ENCODE peak calls at places on chromosomes 16 and 17, in six cellular contexts. One of them, this sample, is unnamed.

GRCh38 chr17:27283057-27283456 is 10.9 kb upstream of the WSB1 start:
- DNase-seq in H9: no peak
- DNase-seq in body of pancreas: no peak
- DNase-seq in heart left ventricle: no peak
- DNase-seq in tibial nerve: no peak
- DNase-seq in adrenal gland: no peak
- DNase-seq in this sample: no peak

GRCh38 chr16:85699628-85700027 is 10.9 kb upstream of the GINS2 start:
- DNase-seq in adrenal gland: peak; percentile 76
- DNase-seq in body of pancreas: peak; percentile 31
- DNase-seq in heart left ventricle: no peak
- DNase-seq in H9: no peak
- DNase-seq in tibial nerve: no peak
- DNase-seq in this sample: no peak

GRCh38 chr16:58563235-58563634 is 47.9 kb downstream of the SETD6 start:
- DNase-seq in tibial nerve: no peak
- DNase-seq in H9: no peak
- DNase-seq in body of pancreas: no peak
- DNase-seq in adrenal gland: no peak
- DNase-seq in heart left ventricle: no peak
- DNase-seq in this sample: no peak

GRCh38 chr17:11140028-11140427 is 101.0 kb upstream of the SHISA6 start:
- DNase-seq in heart left ventricle: peak; percentile 22
- DNase-seq in body of pancreas: peak; percentile 9
- DNase-seq in H9: no peak
- DNase-seq in adrenal gland: no peak
- DNase-seq in tibial nerve: peak; percentile 9
- DNase-seq in this sample: no peak

GRCh38 chr16:51175081-51175480 is 24.0 kb upstream of the SALL1 start:
- DNase-seq in heart left ventricle: no peak
- DNase-seq in H9: no peak
- DNase-seq in adrenal gland: no peak
- DNase-seq in tibial nerve: no peak
- DNase-seq in body of pancreas: no peak
- DNase-seq in this sample: no peak

GRCh38 chr17:61833536-61834203 is 29.7 kb downstream of the BRIP1 start:
- DNase-seq in adrenal gland: no peak
- DNase-seq in H9: no peak
- DNase-seq in tibial nerve: no peak
- DNase-seq in heart left ventricle: no peak
- DNase-seq in body of pancreas: no peak
- DNase-seq in this sample: no peak

GRCh38 chr17:59001158-59001814 is 105.4 kb downstream of the TRIM37 start:
- DNase-seq in tibial nerve: peak; percentile 34
- DNase-seq in heart left ventricle: peak; percentile 37
- DNase-seq in H9: peak; percentile 41
- DNase-seq in adrenal gland: peak; percentile 90
- DNase-seq in body of pancreas: peak; percentile 39
- DNase-seq in this sample: no peak

GRCh38 chr17:43710101-43710500 is 48.4 kb upstream of the MEOX1 start:
- DNase-seq in tibial nerve: no peak
- DNase-seq in adrenal gland: no peak
- DNase-seq in heart left ventricle: no peak
- DNase-seq in H9: no peak
- DNase-seq in body of pancreas: no peak
- DNase-seq in this sample: no peak

GRCh38 chr17:81127526-81128177 is 37.7 kb upstream of the PVALEF start:
- DNase-seq in adrenal gland: no peak
- DNase-seq in heart left ventricle: no peak
- DNase-seq in tibial nerve: no peak
- DNase-seq in H9: no peak
- DNase-seq in body of pancreas: no peak
- DNase-seq in this sample: peak; percentile 54

GRCh38 chr17:7561028-7561575 is 617 bp upstream of the SENP3 start:
- DNase-seq in heart left ventricle: peak; percentile 92
- DNase-seq in H9: peak; percentile 96
- DNase-seq in adrenal gland: peak; percentile 97
- DNase-seq in tibial nerve: peak; percentile 87
- DNase-seq in body of pancreas: peak; percentile 97
- DNase-seq in this sample: peak; percentile 96

GRCh38 chr17:38703742-38704644 is 1.1 kb upstream of the MLLT6 start:
- DNase-seq in heart left ventricle: peak; percentile 85
- DNase-seq in tibial nerve: peak; percentile 70
- DNase-seq in adrenal gland: peak; percentile 93
- DNase-seq in H9: peak; percentile 100
- DNase-seq in body of pancreas: peak; percentile 94
- DNase-seq in this sample: peak; percentile 91

GRCh38 chr16:67396159-67396774 is 3.0 kb upstream of the TPPP3 start:
- DNase-seq in adrenal gland: peak; percentile 91
- DNase-seq in heart left ventricle: peak; percentile 89
- DNase-seq in tibial nerve: peak; percentile 58
- DNase-seq in body of pancreas: peak; percentile 92
- DNase-seq in H9: peak; percentile 95
- DNase-seq in this sample: peak; percentile 81

GRCh38 chr16:76579277-76579676 is 302.1 kb downstream of the CNTNAP4 start:
- DNase-seq in adrenal gland: no peak
- DNase-seq in H9: no peak
- DNase-seq in heart left ventricle: no peak
- DNase-seq in tibial nerve: no peak
- DNase-seq in body of pancreas: no peak
- DNase-seq in this sample: no peak

GRCh38 chr16:14628806-14629611 is 1.1 kb downstream of the PARN start:
- DNase-seq in body of pancreas: no peak
- DNase-seq in tibial nerve: no peak
- DNase-seq in heart left ventricle: no peak
- DNase-seq in H9: no peak
- DNase-seq in adrenal gland: no peak
- DNase-seq in this sample: no peak

GRCh38 chr16:85173077-85173980 is 61.1 kb upstream of the CIBAR2 start:
- DNase-seq in H9: no peak
- DNase-seq in heart left ventricle: no peak
- DNase-seq in adrenal gland: peak; percentile 94
- DNase-seq in tibial nerve: no peak
- DNase-seq in body of pancreas: no peak
- DNase-seq in this sample: peak; percentile 44

GRCh38 chr16:8110572-8111514 is 479.5 kb downstream of the TMEM114 start:
- DNase-seq in H9: no peak
- DNase-seq in heart left ventricle: no peak
- DNase-seq in body of pancreas: no peak
- DNase-seq in tibial nerve: no peak
- DNase-seq in adrenal gland: no peak
- DNase-seq in this sample: no peak

GRCh38 chr17:37358098-37358829 is 17.5 kb upstream of the C17orf78 start:
- DNase-seq in heart left ventricle: peak; percentile 43
- DNase-seq in H9: peak; percentile 93
- DNase-seq in body of pancreas: peak; percentile 69
- DNase-seq in tibial nerve: peak; percentile 16
- DNase-seq in adrenal gland: peak; percentile 82
- DNase-seq in this sample: peak; percentile 41

GRCh38 chr16:55377840-55378239 is 53.8 kb downstream of the IRX6 start:
- DNase-seq in H9: no peak
- DNase-seq in body of pancreas: no peak
- DNase-seq in heart left ventricle: no peak
- DNase-seq in adrenal gland: no peak
- DNase-seq in tibial nerve: no peak
- DNase-seq in this sample: no peak

DNA sequence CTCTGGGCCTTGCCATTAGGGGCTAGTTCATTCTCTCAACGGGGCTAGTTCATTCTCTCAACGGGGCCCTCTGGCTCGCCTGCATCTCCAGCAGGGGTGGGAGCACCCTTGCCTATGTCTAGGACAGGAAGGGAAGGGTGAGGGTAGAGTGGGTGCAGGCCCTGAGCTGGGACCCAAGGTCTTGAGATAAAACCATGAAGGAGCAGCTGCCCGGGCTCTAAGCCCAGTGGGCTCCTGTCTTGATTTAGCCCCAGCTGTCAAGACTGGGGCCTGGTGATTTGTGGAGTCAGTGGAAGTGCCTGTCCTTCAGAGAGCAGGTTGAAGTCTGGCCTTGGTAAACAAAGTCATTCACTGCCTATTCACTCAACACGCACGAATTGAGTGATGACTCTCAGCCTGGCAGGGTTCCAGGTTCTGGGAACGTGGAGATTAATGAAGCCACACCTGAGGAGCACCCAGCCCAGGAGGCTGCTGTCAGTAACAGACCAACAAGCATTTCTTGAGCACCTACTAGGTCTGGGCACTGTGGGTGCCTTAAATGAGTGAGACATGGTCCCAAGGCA is 35.4 kb downstream of the WNT3 start:
- DNase-seq in body of pancreas: peak; percentile 64
- DNase-seq in H9: no peak
- DNase-seq in tibial nerve: no peak
- DNase-seq in adrenal gland: no peak
- DNase-seq in heart left ventricle: no peak
- DNase-seq in this sample: no peak
- TF ChIP-seq CTCF in body of pancreas: no peak
- TF ChIP-seq CTCF in H9: no peak
- TF ChIP-seq CTCF in tibial nerve: no peak
- TF ChIP-seq CTCF in adrenal gland: no peak
- TF ChIP-seq CTCF in heart left ventricle: no peak
- TF ChIP-seq CTCF in this sample: no peak

DNA sequence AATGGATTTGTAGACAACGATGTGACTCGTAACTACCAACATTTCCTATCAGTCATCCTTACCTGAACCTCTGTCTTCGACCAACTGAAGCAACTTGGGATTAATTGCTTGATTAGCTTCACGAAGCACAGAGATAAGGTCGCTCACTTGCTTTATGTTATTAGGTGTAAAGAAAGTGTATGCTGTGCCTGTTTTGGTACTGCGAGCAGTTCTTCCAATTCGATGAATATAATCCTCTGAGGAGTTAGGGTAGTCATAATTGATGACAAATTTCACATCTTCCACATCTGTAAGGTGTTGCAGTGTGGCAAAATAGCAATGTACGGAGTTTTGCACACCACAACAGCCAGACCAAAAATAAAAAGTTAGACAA is 3.6 kb upstream of the POLG2 start:
- DNase-seq in H9: no peak
- DNase-seq in heart left ventricle: no peak
- DNase-seq in tibial nerve: no peak
- DNase-seq in adrenal gland: no peak
- DNase-seq in body of pancreas: no peak
- DNase-seq in this sample: no peak
- H3K4me1 ChIP-seq in H9: no peaks in the 10 kb centered on the region
- H3K4me1 ChIP-seq in heart left ventricle: peaks cover 85% of the 10 kb centered on the region
- H3K4me1 ChIP-seq in tibial nerve: peaks cover 34% of the 10 kb centered on the region
- H3K4me1 ChIP-seq in adrenal gland: peaks cover 83% of the 10 kb centered on the region
- H3K4me1 ChIP-seq in body of pancreas: peaks cover 70% of the 10 kb centered on the region
- H3K4me1 ChIP-seq in this sample: peaks cover 47% of the 10 kb centered on the region

GRCh38 chr16:57486858-57487834 is 853 bp upstream of the DOK4 start:
- DNase-seq in body of pancreas: no peak
- DNase-seq in tibial nerve: no peak
- DNase-seq in adrenal gland: no peak
- DNase-seq in H9: no peak
- DNase-seq in heart left ventricle: no peak
- DNase-seq in this sample: no peak

GRCh38 chr16:57485916-57486857 is at the start of gene DOK4:
- DNase-seq in body of pancreas: peak; percentile 89
- DNase-seq in adrenal gland: peak; percentile 87
- DNase-seq in tibial nerve: peak; percentile 67
- DNase-seq in H9: peak; percentile 72
- DNase-seq in heart left ventricle: peak; percentile 87
- DNase-seq in this sample: peak; percentile 89

GRCh38 chr16:57483725-57484514 is 2.4 kb downstream of the DOK4 start:
- DNase-seq in body of pancreas: peak; percentile 32
- DNase-seq in adrenal gland: peak; percentile 82
- DNase-seq in heart left ventricle: no peak
- DNase-seq in tibial nerve: no peak
- DNase-seq in H9: no peak
- DNase-seq in this sample: peak; percentile 41

GRCh38 chr16:57484515-57485005 is 1.7 kb downstream of the DOK4 start:
- DNase-seq in adrenal gland: no peak
- DNase-seq in H9: no peak
- DNase-seq in heart left ventricle: no peak
- DNase-seq in tibial nerve: no peak
- DNase-seq in body of pancreas: no peak
- DNase-seq in this sample: no peak

DNA sequence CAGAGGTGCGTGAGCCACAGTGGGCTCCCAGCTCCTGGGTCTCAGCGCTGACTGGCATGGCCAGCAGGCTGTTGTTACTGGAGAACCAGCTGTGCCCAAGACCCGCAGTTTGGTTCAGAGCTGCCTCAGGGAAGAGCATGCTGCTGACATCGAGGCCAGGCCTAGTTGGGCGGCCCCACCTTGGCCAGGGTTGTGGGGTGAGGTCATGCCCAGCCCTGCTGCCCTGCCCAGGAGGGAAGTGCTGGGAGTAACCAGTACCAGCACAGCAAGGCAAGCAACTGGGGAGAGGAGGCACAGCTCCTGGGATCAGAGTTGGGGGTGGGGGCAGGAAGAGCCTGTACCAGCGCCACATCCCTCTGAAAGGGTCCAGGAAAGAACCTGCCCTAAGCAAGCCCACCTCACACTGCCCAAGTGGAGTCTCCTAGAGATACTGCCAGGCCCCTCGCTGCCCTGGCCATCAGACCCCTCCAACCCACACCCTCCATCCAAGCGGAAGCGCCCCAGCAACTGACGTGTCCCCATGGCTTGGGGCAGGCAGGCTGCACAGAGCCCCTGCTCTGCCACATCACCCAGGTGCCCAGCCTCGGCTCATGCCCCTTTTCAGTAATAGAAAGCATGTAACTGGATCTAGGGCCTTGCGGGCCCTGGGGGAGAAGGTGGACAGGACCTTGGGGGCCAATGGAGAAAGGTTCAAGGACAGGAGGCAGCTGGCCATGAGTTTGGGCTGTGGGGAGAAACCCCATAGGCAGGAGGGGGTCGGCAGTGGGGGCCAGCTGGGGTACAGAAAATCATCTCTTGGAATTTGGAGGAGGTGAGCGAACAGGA is 990 bp downstream of the DOK4 start:
- DNase-seq in tibial nerve: no peak
- DNase-seq in adrenal gland: no peak
- DNase-seq in heart left ventricle: no peak
- DNase-seq in H9: peak; percentile 24
- DNase-seq in body of pancreas: peak; percentile 34
- DNase-seq in this sample: no peak
- H3K27ac ChIP-seq in tibial nerve: peak overlapping the region; percentile 67
- H3K27ac ChIP-seq in adrenal gland: no peak overlapping the region
- H3K27ac ChIP-seq in heart left ventricle: peak overlapping the region; percentile 81
- H3K27ac ChIP-seq in H9: no peak overlapping the region
- H3K27ac ChIP-seq in body of pancreas: peak overlapping the region; percentile 76
- H3K27ac ChIP-seq in this sample: peak overlapping the region; percentile 23

GRCh38 chr17:51604299-51605020 is 344.1 kb downstream of the UTP18 start:
- DNase-seq in body of pancreas: no peak
- DNase-seq in tibial nerve: no peak
- DNase-seq in H9: no peak
- DNase-seq in adrenal gland: no peak
- DNase-seq in heart left ventricle: no peak
- DNase-seq in this sample: no peak

GRCh38 chr17:51598824-51599223 is 338.5 kb downstream of the UTP18 start:
- DNase-seq in tibial nerve: no peak
- DNase-seq in adrenal gland: no peak
- DNase-seq in heart left ventricle: no peak
- DNase-seq in H9: peak; percentile 57
- DNase-seq in body of pancreas: no peak
- DNase-seq in this sample: no peak

GRCh38 chr17:51597340-51597739 is 337.0 kb downstream of the UTP18 start:
- DNase-seq in adrenal gland: no peak
- DNase-seq in tibial nerve: no peak
- DNase-seq in H9: no peak
- DNase-seq in heart left ventricle: no peak
- DNase-seq in body of pancreas: no peak
- DNase-seq in this sample: no peak

GRCh38 chr17:51607512-51607911 is 347.2 kb downstream of the UTP18 start:
- DNase-seq in body of pancreas: no peak
- DNase-seq in adrenal gland: no peak
- DNase-seq in H9: no peak
- DNase-seq in heart left ventricle: no peak
- DNase-seq in tibial nerve: no peak
- DNase-seq in this sample: no peak

GRCh38 chr17:51601622-51602261 is 341.4 kb downstream of the UTP18 start:
- DNase-seq in H9: no peak
- DNase-seq in adrenal gland: no peak
- DNase-seq in heart left ventricle: no peak
- DNase-seq in body of pancreas: no peak
- DNase-seq in tibial nerve: no peak
- DNase-seq in this sample: no peak
- TF ChIP-seq CTCF in H9: no peak
- TF ChIP-seq CTCF in adrenal gland: no peak
- TF ChIP-seq CTCF in heart left ventricle: no peak
- TF ChIP-seq CTCF in body of pancreas: no peak
- TF ChIP-seq CTCF in tibial nerve: no peak
- TF ChIP-seq CTCF in this sample: no peak